ENCODE peak calls at places on chromosomes 7 and 10, in five cellular contexts. R is CD8-positive, alpha-beta T cell; B is astrocyte; I is left lung; U is HCT116. K is an unnamed sample.

GRCh38 chr7:129831424-129832058 is 121.2 kb downstream of the UBE2H start:
- DNase-seq in R (no peak), U (peak; percentile 89), I (no peak), B (peak; percentile 97), K (peak; percentile 50)

GRCh38 chr7:140348161-140348849 is 50.0 kb downstream of the SLC37A3 start:
- DNase-seq in I (no peak), R (no peak), B (peak; percentile 84), U (no peak), K (no peak)

GRCh38 chr10:62831346-62831745 is 15.2 kb upstream of the EGR2 start:
- DNase-seq in B (peak; percentile 98), R (no peak), I (no peak), U (no peak), K (no peak)

GRCh38 chr10:11192304-11193018 is 174.8 kb downstream of the CELF2 start:
- DNase-seq in R (no peak), B (no peak), U (no peak), I (no peak), K (no peak)

GRCh38 chr7:132933076-132933466 is 148.8 kb downstream of the CHCHD3 start:
- DNase-seq in I (no peak), R (no peak), B (peak; percentile 82), U (no peak), K (no peak)

GRCh38 chr7:101258243-101258731 is 13.4 kb upstream of the FIS1 start:
- DNase-seq in R (no peak), U (no peak), B (no peak), I (no peak), K (no peak)

GRCh38 chr10:29720149-29720548 is 85.4 kb upstream of the SVIL start:
- DNase-seq in B (no peak), U (no peak), I (no peak), R (no peak), K (no peak)

GRCh38 chr10:61529208-61529607 is 76.0 kb upstream of the TMEM26 start:
- DNase-seq in U (no peak), B (peak; percentile 16), I (no peak), R (no peak), K (no peak)

GRCh38 chr7:28081016-28081415 is 99.6 kb downstream of the JAZF1 start:
- DNase-seq in I (no peak), R (no peak), B (no peak), U (no peak), K (no peak)

GRCh38 chr10:98314577-98315284 is 46.7 kb upstream of the LOXL4 start:
- DNase-seq in I (no peak), U (no peak), R (no peak), B (no peak), K (no peak)

GRCh38 chr7:135597926-135598305 is 40.2 kb downstream of the NUP205 start:
- DNase-seq in B (peak; percentile 4), U (no peak), R (no peak), I (no peak), K (no peak)

GRCh38 chr7:115038158-115038557 is 116.3 kb downstream of the MDFIC start:
- DNase-seq in B (no peak), R (no peak), U (no peak), I (no peak), K (peak; percentile 18)

GRCh38 chr10:68348265-68348741 is 15.6 kb upstream of the PBLD start:
- DNase-seq in B (peak; percentile 27), U (peak; percentile 28), I (no peak), R (peak; percentile 6), K (no peak)

GRCh38 chr10:8059191-8059936 is 4.9 kb downstream of the GATA3 start:
- DNase-seq in B (no peak), R (no peak), U (no peak), I (no peak), K (no peak)

GRCh38 chr10:66405566-66405965 is 520.3 kb upstream of the LRRTM3 start:
- DNase-seq in I (no peak), U (no peak), R (no peak), B (no peak), K (no peak)

GRCh38 chr7:151415375-151416112 is 5.7 kb upstream of the WDR86 start:
- DNase-seq in R (no peak), U (no peak), B (no peak), I (no peak), K (peak; percentile 88)

GRCh38 chr7:158863611-158864506 is 7.5 kb downstream of the DYNC2I1 start:
- DNase-seq in I (no peak), U (peak; percentile 31), R (no peak), B (peak; percentile 68), K (peak; percentile 52)

GRCh38 chr7:155921086-155921803 is 109.0 kb upstream of the SHH start:
- DNase-seq in U (no peak), I (no peak), R (no peak), B (no peak), K (no peak)

GRCh38 chr7:32347244-32347828 is 142.8 kb downstream of the LSM5 start:
- DNase-seq in U (peak; percentile 19), I (no peak), B (no peak), R (no peak), K (no peak)

GRCh38 chr7:151875862-151876111 is 1.1 kb downstream of the PRKAG2 start:
- DNase-seq in U (no peak), I (no peak), B (no peak), R (no peak), K (no peak)

GRCh38 chr7:107394301-107394700 is 75.6 kb upstream of the GPR22 start:
- DNase-seq in R (no peak), I (no peak), B (no peak), U (no peak), K (no peak)

GRCh38 chr7:108244110-108244509 is 113.9 kb upstream of the LAMB4 start:
- DNase-seq in B (no peak), I (no peak), R (no peak), U (no peak), K (no peak)

GRCh38 chr7:6654113-6654841 is 17.2 kb downstream of the ZNF316 start:
- DNase-seq in R (no peak), B (no peak), U (no peak), I (no peak), K (no peak)

GRCh38 chr7:107148721-107149120 is 20.1 kb upstream of the HBP1 start:
- DNase-seq in I (no peak), R (no peak), U (no peak), B (no peak), K (no peak)

GRCh38 chr7:137990251-137990901 is 11.5 kb downstream of the CREB3L2 start:
- DNase-seq in B (peak; percentile 98), U (no peak), I (no peak), R (no peak), K (peak; percentile 84)

GRCh38 chr7:98348726-98349474 is 52.0 kb downstream of the BAIAP2L1 start:
- DNase-seq in B (no peak), R (no peak), I (no peak), U (no peak), K (no peak)

GRCh38 chr7:55370001-55370400 is 4.9 kb downstream of the LANCL2 start:
- DNase-seq in R (no peak), U (no peak), I (no peak), B (peak; percentile 27), K (no peak)

GRCh38 chr10:90969947-90970673 is 49.2 kb upstream of the ANKRD1 start:
- DNase-seq in B (peak; percentile 78), U (no peak), R (no peak), I (no peak), K (peak; percentile 20)

GRCh38 chr10:101495324-101495925 is 92.6 kb downstream of the POLL start:
- DNase-seq in B (no peak), I (no peak), U (peak; percentile 12), R (no peak), K (no peak)

GRCh38 chr10:29646238-29646902 is 11.6 kb upstream of the SVIL start:
- DNase-seq in R (no peak), U (no peak), I (no peak), B (peak; percentile 68), K (no peak)

GRCh38 chr10:22433875-22434274 is 88.6 kb downstream of the SPAG6 start:
- DNase-seq in I (no peak), B (peak; percentile 95), R (no peak), U (peak; percentile 31), K (no peak)

GRCh38 chr10:119377431-119377830 is 165.1 kb downstream of the RGS10 start:
- DNase-seq in U (no peak), R (no peak), B (no peak), I (no peak), K (no peak)

GRCh38 chr7:151631149-151631967 is 111.7 kb upstream of the RHEB start:
- DNase-seq in I (no peak), R (no peak), B (no peak), U (no peak), K (no peak)

GRCh38 chr7:23002698-23003097 is 11.2 kb downstream of the HYCC1 start:
- DNase-seq in R (no peak), B (no peak), U (no peak), I (no peak), K (no peak)
- H3K27ac ChIP-seq in R (no peak overlapping the region), B (no peak overlapping the region), U (no peak overlapping the region), I (no peak overlapping the region), K (no peak overlapping the region)

GRCh38 chr7:149598721-149599308 is 101.2 kb upstream of the ZNF746 start:
- DNase-seq in R (no peak), B (peak; percentile 7), I (no peak), U (peak; percentile 16), K (peak; percentile 10)
- H3K27ac ChIP-seq in R (no peak overlapping the region), B (no peak overlapping the region), I (no peak overlapping the region), U (no peak overlapping the region), K (no peak overlapping the region)

GRCh38 chr7:12721286-12721830 is 33.9 kb downstream of the ARL4A start:
- DNase-seq in I (no peak), R (no peak), U (no peak), B (no peak), K (no peak)
- H3K27ac ChIP-seq in I (no peak overlapping the region), R (no peak overlapping the region), U (no peak overlapping the region), B (no peak overlapping the region), K (no peak overlapping the region)

DNA sequence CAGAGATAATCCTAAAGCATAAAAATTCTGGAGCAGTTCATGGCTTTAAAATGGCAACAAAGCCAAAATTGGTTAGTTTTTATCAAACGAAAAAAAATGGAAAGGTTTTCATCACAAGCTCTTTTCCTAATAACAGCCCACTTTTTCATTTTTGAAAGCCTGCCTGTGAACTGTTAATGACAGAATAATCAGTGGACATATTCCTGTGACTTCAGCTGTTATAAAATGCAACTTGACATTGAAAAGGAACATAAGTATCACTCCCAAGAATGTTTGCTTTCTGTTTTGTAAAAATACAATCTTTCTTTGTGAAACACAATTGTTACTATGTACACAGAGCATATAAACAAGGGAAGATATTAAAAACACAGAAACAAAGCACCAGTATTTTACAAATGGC is 26.6 kb downstream of the MACC1 start:
- DNase-seq in I (no peak), B (no peak), U (no peak), R (no peak), K (no peak)
- H3K27ac ChIP-seq in I (no peak overlapping the region), B (no peak overlapping the region), U (no peak overlapping the region), R (no peak overlapping the region), K (no peak overlapping the region)

GRCh38 chr7:265192-265997 is 24.6 kb upstream of the FOXL3 start:
- DNase-seq in R (no peak), U (no peak), B (no peak), I (no peak), K (no peak)
- H3K27ac ChIP-seq in R (no peak overlapping the region), U (no peak overlapping the region), B (no peak overlapping the region), I (no peak overlapping the region), K (no peak overlapping the region)

GRCh38 chr10:36126076-36126475 is 484.0 kb upstream of the FZD8 start:
- DNase-seq in U (no peak), I (no peak), B (no peak), R (no peak), K (no peak)
- H3K27ac ChIP-seq in U (no peak overlapping the region), I (no peak overlapping the region), B (no peak overlapping the region), R (no peak overlapping the region), K (no peak overlapping the region)

GRCh38 chr7:30149640-30150272 is 15.0 kb downstream of the MTURN start:
- DNase-seq in B (no peak), I (no peak), U (no peak), R (no peak), K (no peak)
- H3K27ac ChIP-seq in B (no peak overlapping the region), I (peak overlapping the region; percentile 74), U (no peak overlapping the region), R (no peak overlapping the region), K (peak overlapping the region; percentile 57)